ENCODE peak calls at places on chromosomes 11 and 22, in ten cellular contexts. One of them, this sample, is unnamed.

GRCh38 chr22:46063861-46064235 is 86.5 kb upstream of the PPARA start:
- DNase-seq in mesendoderm: no peak
- DNase-seq in HAP-1: no peak
- DNase-seq in fibroblast of the aortic adventitia: no peak
- DNase-seq in endodermal cell: peak
- DNase-seq in effector memory CD4-positive, alpha-beta T cell: no peak
- DNase-seq in uterus: peak
- DNase-seq in WERI-Rb-1: no peak
- DNase-seq in adrenal gland: no peak
- DNase-seq in neural progenitor cell: no peak
- DNase-seq in this sample: no peak

GRCh38 chr11:99320769-99321290 is 300.1 kb downstream of the CNTN5 start:
- DNase-seq in uterus: no peak
- DNase-seq in endodermal cell: no peak
- DNase-seq in adrenal gland: no peak
- DNase-seq in HAP-1: no peak
- DNase-seq in neural progenitor cell: no peak
- DNase-seq in WERI-Rb-1: no peak
- DNase-seq in fibroblast of the aortic adventitia: no peak
- DNase-seq in effector memory CD4-positive, alpha-beta T cell: no peak
- DNase-seq in mesendoderm: no peak
- DNase-seq in this sample: no peak

GRCh38 chr22:46586123-46586519 is 34.1 kb upstream of the GRAMD4 start:
- DNase-seq in effector memory CD4-positive, alpha-beta T cell: no peak
- DNase-seq in adrenal gland: no peak
- DNase-seq in WERI-Rb-1: no peak
- DNase-seq in neural progenitor cell: peak
- DNase-seq in mesendoderm: no peak
- DNase-seq in HAP-1: no peak
- DNase-seq in fibroblast of the aortic adventitia: no peak
- DNase-seq in endodermal cell: peak
- DNase-seq in uterus: no peak
- DNase-seq in this sample: no peak

GRCh38 chr22:37160037-37160436 is 10.3 kb upstream of the IL2RB start:
- DNase-seq in uterus: no peak
- DNase-seq in fibroblast of the aortic adventitia: no peak
- DNase-seq in WERI-Rb-1: peak
- DNase-seq in effector memory CD4-positive, alpha-beta T cell: no peak
- DNase-seq in mesendoderm: peak
- DNase-seq in endodermal cell: peak
- DNase-seq in adrenal gland: no peak
- DNase-seq in HAP-1: no peak
- DNase-seq in neural progenitor cell: peak
- DNase-seq in this sample: no peak

GRCh38 chr22:46069518-46070214 is 80.7 kb upstream of the PPARA start:
- DNase-seq in endodermal cell: no peak
- DNase-seq in adrenal gland: peak
- DNase-seq in fibroblast of the aortic adventitia: peak
- DNase-seq in WERI-Rb-1: no peak
- DNase-seq in neural progenitor cell: no peak
- DNase-seq in HAP-1: peak
- DNase-seq in effector memory CD4-positive, alpha-beta T cell: no peak
- DNase-seq in uterus: peak
- DNase-seq in mesendoderm: no peak
- DNase-seq in this sample: peak

GRCh38 chr11:18633256-18634139 is 644 bp downstream of the SPTY2D1 start:
- DNase-seq in fibroblast of the aortic adventitia: peak
- DNase-seq in uterus: no peak
- DNase-seq in mesendoderm: peak
- DNase-seq in endodermal cell: peak
- DNase-seq in adrenal gland: no peak
- DNase-seq in neural progenitor cell: no peak
- DNase-seq in HAP-1: peak
- DNase-seq in WERI-Rb-1: no peak
- DNase-seq in effector memory CD4-positive, alpha-beta T cell: no peak
- DNase-seq in this sample: peak

GRCh38 chr11:126817523-126818450 is 182.8 kb downstream of the KIRREL3 start:
- DNase-seq in neural progenitor cell: no peak
- DNase-seq in endodermal cell: no peak
- DNase-seq in HAP-1: no peak
- DNase-seq in uterus: no peak
- DNase-seq in adrenal gland: no peak
- DNase-seq in effector memory CD4-positive, alpha-beta T cell: no peak
- DNase-seq in fibroblast of the aortic adventitia: no peak
- DNase-seq in mesendoderm: no peak
- DNase-seq in WERI-Rb-1: peak
- DNase-seq in this sample: no peak

GRCh38 chr11:69310934-69311766 is 17.2 kb downstream of the MYEOV start:
- DNase-seq in WERI-Rb-1: no peak
- DNase-seq in neural progenitor cell: no peak
- DNase-seq in fibroblast of the aortic adventitia: no peak
- DNase-seq in endodermal cell: no peak
- DNase-seq in adrenal gland: no peak
- DNase-seq in effector memory CD4-positive, alpha-beta T cell: no peak
- DNase-seq in HAP-1: no peak
- DNase-seq in mesendoderm: no peak
- DNase-seq in uterus: no peak
- DNase-seq in this sample: no peak

DNA sequence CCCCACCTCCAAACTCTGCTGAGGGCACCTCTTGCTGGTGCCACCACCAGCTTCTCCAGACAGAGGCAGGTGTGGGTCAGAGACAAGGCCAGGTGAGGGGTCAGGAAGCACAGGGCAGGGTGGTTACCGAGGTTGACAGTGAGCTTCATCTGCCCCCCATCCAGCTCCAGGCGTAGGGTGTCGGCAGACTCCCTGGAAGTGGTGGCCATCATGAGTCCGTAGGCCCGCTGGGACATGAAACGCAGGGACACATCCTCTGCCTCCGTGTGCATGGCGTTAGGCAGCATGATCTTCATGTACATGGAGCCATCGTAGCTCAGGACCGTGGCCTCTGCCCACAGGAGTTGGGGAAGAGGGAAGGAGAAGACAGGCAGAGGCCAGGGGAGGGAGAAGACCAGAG is 62.8 kb downstream of the NRXN2 start:
- DNase-seq in endodermal cell: no peak
- DNase-seq in uterus: no peak
- DNase-seq in WERI-Rb-1: no peak
- DNase-seq in fibroblast of the aortic adventitia: no peak
- DNase-seq in adrenal gland: no peak
- DNase-seq in mesendoderm: no peak
- DNase-seq in neural progenitor cell: no peak
- DNase-seq in effector memory CD4-positive, alpha-beta T cell: no peak
- DNase-seq in HAP-1: no peak
- DNase-seq in this sample: no peak
- H3K4me3 ChIP-seq in endodermal cell: no peak
- H3K4me3 ChIP-seq in uterus: no peak
- H3K4me3 ChIP-seq in WERI-Rb-1: no peak
- H3K4me3 ChIP-seq in fibroblast of the aortic adventitia: peak
- H3K4me3 ChIP-seq in adrenal gland: no peak
- H3K4me3 ChIP-seq in mesendoderm: no peak
- H3K4me3 ChIP-seq in neural progenitor cell: no peak
- H3K4me3 ChIP-seq in effector memory CD4-positive, alpha-beta T cell: no peak
- H3K4me3 ChIP-seq in HAP-1: no peak
- H3K4me3 ChIP-seq in this sample: no peak

GRCh38 chr11:128891912-128892398 is 799 bp downstream of the KCNJ5 start:
- DNase-seq in endodermal cell: peak
- DNase-seq in mesendoderm: no peak
- DNase-seq in fibroblast of the aortic adventitia: no peak
- DNase-seq in uterus: no peak
- DNase-seq in neural progenitor cell: peak
- DNase-seq in WERI-Rb-1: no peak
- DNase-seq in adrenal gland: no peak
- DNase-seq in effector memory CD4-positive, alpha-beta T cell: no peak
- DNase-seq in HAP-1: no peak
- DNase-seq in this sample: no peak

GRCh38 chr11:128890543-128891409 is at the start of gene KCNJ5:
- DNase-seq in effector memory CD4-positive, alpha-beta T cell: no peak
- DNase-seq in adrenal gland: peak
- DNase-seq in uterus: peak
- DNase-seq in mesendoderm: no peak
- DNase-seq in endodermal cell: peak
- DNase-seq in neural progenitor cell: peak
- DNase-seq in WERI-Rb-1: no peak
- DNase-seq in fibroblast of the aortic adventitia: peak
- DNase-seq in HAP-1: peak
- DNase-seq in this sample: no peak

GRCh38 chr11:128889657-128890213 is 1.4 kb upstream of the KCNJ5 start:
- DNase-seq in fibroblast of the aortic adventitia: no peak
- DNase-seq in adrenal gland: no peak
- DNase-seq in mesendoderm: no peak
- DNase-seq in effector memory CD4-positive, alpha-beta T cell: no peak
- DNase-seq in endodermal cell: peak
- DNase-seq in HAP-1: peak
- DNase-seq in neural progenitor cell: peak
- DNase-seq in WERI-Rb-1: peak
- DNase-seq in uterus: no peak
- DNase-seq in this sample: no peak

GRCh38 chr11:128891410-128891861 is 280 bp downstream of the KCNJ5 start:
- DNase-seq in neural progenitor cell: no peak
- DNase-seq in fibroblast of the aortic adventitia: no peak
- DNase-seq in WERI-Rb-1: no peak
- DNase-seq in adrenal gland: no peak
- DNase-seq in endodermal cell: peak
- DNase-seq in HAP-1: no peak
- DNase-seq in mesendoderm: no peak
- DNase-seq in uterus: no peak
- DNase-seq in effector memory CD4-positive, alpha-beta T cell: no peak
- DNase-seq in this sample: no peak

GRCh38 chr11:128890216-128890542 is 977 bp upstream of the KCNJ5 start:
- DNase-seq in HAP-1: no peak
- DNase-seq in fibroblast of the aortic adventitia: no peak
- DNase-seq in neural progenitor cell: no peak
- DNase-seq in adrenal gland: no peak
- DNase-seq in WERI-Rb-1: no peak
- DNase-seq in uterus: no peak
- DNase-seq in mesendoderm: no peak
- DNase-seq in effector memory CD4-positive, alpha-beta T cell: no peak
- DNase-seq in endodermal cell: no peak
- DNase-seq in this sample: no peak
- H3K4me3 ChIP-seq in HAP-1: peak
- H3K4me3 ChIP-seq in fibroblast of the aortic adventitia: peak
- H3K4me3 ChIP-seq in neural progenitor cell: peak
- H3K4me3 ChIP-seq in adrenal gland: no peak
- H3K4me3 ChIP-seq in WERI-Rb-1: peak
- H3K4me3 ChIP-seq in uterus: peak
- H3K4me3 ChIP-seq in mesendoderm: no peak
- H3K4me3 ChIP-seq in effector memory CD4-positive, alpha-beta T cell: peak
- H3K4me3 ChIP-seq in endodermal cell: peak
- H3K4me3 ChIP-seq in this sample: no peak

GRCh38 chr11:45303316-45303715 is 17.2 kb upstream of the SYT13 start:
- DNase-seq in WERI-Rb-1: no peak
- DNase-seq in endodermal cell: no peak
- DNase-seq in fibroblast of the aortic adventitia: no peak
- DNase-seq in mesendoderm: no peak
- DNase-seq in HAP-1: no peak
- DNase-seq in neural progenitor cell: no peak
- DNase-seq in effector memory CD4-positive, alpha-beta T cell: no peak
- DNase-seq in uterus: no peak
- DNase-seq in adrenal gland: no peak
- DNase-seq in this sample: no peak

GRCh38 chr11:45304111-45304991 is 18.2 kb upstream of the SYT13 start:
- DNase-seq in endodermal cell: no peak
- DNase-seq in neural progenitor cell: no peak
- DNase-seq in WERI-Rb-1: no peak
- DNase-seq in mesendoderm: no peak
- DNase-seq in fibroblast of the aortic adventitia: no peak
- DNase-seq in effector memory CD4-positive, alpha-beta T cell: no peak
- DNase-seq in HAP-1: no peak
- DNase-seq in adrenal gland: no peak
- DNase-seq in uterus: no peak
- DNase-seq in this sample: no peak

GRCh38 chr11:45298718-45299117 is 12.6 kb upstream of the SYT13 start:
- DNase-seq in fibroblast of the aortic adventitia: no peak
- DNase-seq in endodermal cell: peak
- DNase-seq in effector memory CD4-positive, alpha-beta T cell: no peak
- DNase-seq in uterus: no peak
- DNase-seq in mesendoderm: peak
- DNase-seq in HAP-1: peak
- DNase-seq in adrenal gland: no peak
- DNase-seq in WERI-Rb-1: no peak
- DNase-seq in neural progenitor cell: peak
- DNase-seq in this sample: peak

GRCh38 chr11:45301537-45302246 is 15.6 kb upstream of the SYT13 start:
- DNase-seq in effector memory CD4-positive, alpha-beta T cell: no peak
- DNase-seq in WERI-Rb-1: no peak
- DNase-seq in uterus: no peak
- DNase-seq in mesendoderm: no peak
- DNase-seq in HAP-1: no peak
- DNase-seq in endodermal cell: no peak
- DNase-seq in fibroblast of the aortic adventitia: no peak
- DNase-seq in adrenal gland: no peak
- DNase-seq in neural progenitor cell: no peak
- DNase-seq in this sample: no peak

DNA sequence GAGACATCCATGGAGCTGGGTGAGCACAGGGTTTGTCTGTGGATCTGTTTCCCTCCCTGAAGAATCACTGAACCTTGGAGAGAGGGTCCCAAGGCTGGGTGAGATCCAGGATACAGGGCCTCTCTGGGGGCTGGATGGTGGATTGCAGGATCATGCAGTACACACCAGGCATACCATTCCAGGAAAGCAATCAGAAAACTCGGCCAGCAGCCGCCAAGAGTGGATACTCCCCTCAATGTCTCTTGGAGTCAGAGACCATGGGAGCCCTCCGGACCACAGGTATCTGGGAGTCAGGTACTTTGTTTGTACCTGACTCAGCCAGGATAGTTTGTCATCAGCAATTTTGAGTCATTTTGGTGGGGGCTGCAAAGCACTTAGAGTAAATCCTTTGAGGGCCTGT is 14.6 kb upstream of the SYT13 start:
- DNase-seq in neural progenitor cell: no peak
- DNase-seq in WERI-Rb-1: no peak
- DNase-seq in uterus: no peak
- DNase-seq in effector memory CD4-positive, alpha-beta T cell: no peak
- DNase-seq in adrenal gland: no peak
- DNase-seq in fibroblast of the aortic adventitia: no peak
- DNase-seq in HAP-1: no peak
- DNase-seq in endodermal cell: no peak
- DNase-seq in mesendoderm: no peak
- DNase-seq in this sample: no peak
- H3K4me3 ChIP-seq in neural progenitor cell: no peak
- H3K4me3 ChIP-seq in WERI-Rb-1: no peak
- H3K4me3 ChIP-seq in uterus: no peak
- H3K4me3 ChIP-seq in effector memory CD4-positive, alpha-beta T cell: no peak
- H3K4me3 ChIP-seq in adrenal gland: no peak
- H3K4me3 ChIP-seq in fibroblast of the aortic adventitia: no peak
- H3K4me3 ChIP-seq in HAP-1: no peak
- H3K4me3 ChIP-seq in endodermal cell: no peak
- H3K4me3 ChIP-seq in mesendoderm: no peak
- H3K4me3 ChIP-seq in this sample: no peak

GRCh38 chr11:75572744-75573143 is 10.7 kb downstream of the SERPINH1 start:
- DNase-seq in uterus: no peak
- DNase-seq in endodermal cell: no peak
- DNase-seq in HAP-1: no peak
- DNase-seq in fibroblast of the aortic adventitia: no peak
- DNase-seq in adrenal gland: no peak
- DNase-seq in WERI-Rb-1: no peak
- DNase-seq in mesendoderm: no peak
- DNase-seq in effector memory CD4-positive, alpha-beta T cell: no peak
- DNase-seq in neural progenitor cell: no peak
- DNase-seq in this sample: no peak

GRCh38 chr11:75568616-75569219 is 6.7 kb downstream of the SERPINH1 start:
- DNase-seq in HAP-1: no peak
- DNase-seq in neural progenitor cell: no peak
- DNase-seq in endodermal cell: no peak
- DNase-seq in WERI-Rb-1: no peak
- DNase-seq in mesendoderm: no peak
- DNase-seq in effector memory CD4-positive, alpha-beta T cell: no peak
- DNase-seq in adrenal gland: no peak
- DNase-seq in uterus: no peak
- DNase-seq in fibroblast of the aortic adventitia: no peak
- DNase-seq in this sample: no peak

GRCh38 chr11:75570559-75571139 is 8.6 kb downstream of the SERPINH1 start:
- DNase-seq in WERI-Rb-1: no peak
- DNase-seq in neural progenitor cell: no peak
- DNase-seq in endodermal cell: no peak
- DNase-seq in uterus: no peak
- DNase-seq in HAP-1: no peak
- DNase-seq in mesendoderm: no peak
- DNase-seq in fibroblast of the aortic adventitia: no peak
- DNase-seq in effector memory CD4-positive, alpha-beta T cell: no peak
- DNase-seq in adrenal gland: no peak
- DNase-seq in this sample: no peak

GRCh38 chr11:75574698-75575265 is 12.7 kb downstream of the SERPINH1 start:
- DNase-seq in fibroblast of the aortic adventitia: no peak
- DNase-seq in mesendoderm: peak
- DNase-seq in endodermal cell: peak
- DNase-seq in HAP-1: no peak
- DNase-seq in effector memory CD4-positive, alpha-beta T cell: no peak
- DNase-seq in WERI-Rb-1: no peak
- DNase-seq in uterus: no peak
- DNase-seq in adrenal gland: no peak
- DNase-seq in neural progenitor cell: no peak
- DNase-seq in this sample: no peak

DNA sequence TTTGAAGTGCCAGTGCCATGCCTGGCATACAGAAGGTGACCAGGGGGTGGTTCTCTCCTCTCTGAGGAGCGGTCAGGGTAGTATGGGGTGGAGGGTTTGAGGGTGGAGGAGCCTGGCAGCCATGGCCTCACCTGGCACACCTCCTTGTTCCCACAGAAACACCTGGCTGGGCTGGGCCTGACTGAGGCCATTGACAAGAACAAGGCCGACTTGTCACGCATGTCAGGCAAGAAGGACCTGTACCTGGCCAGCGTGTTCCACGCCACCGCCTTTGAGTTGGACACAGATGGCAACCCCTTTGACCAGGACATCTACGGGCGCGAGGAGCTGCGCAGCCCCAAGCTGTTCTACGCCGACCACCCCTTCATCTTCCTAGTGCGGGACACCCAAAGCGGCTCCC is 9.6 kb downstream of the SERPINH1 start:
- DNase-seq in fibroblast of the aortic adventitia: no peak
- DNase-seq in endodermal cell: peak
- DNase-seq in effector memory CD4-positive, alpha-beta T cell: no peak
- DNase-seq in WERI-Rb-1: no peak
- DNase-seq in mesendoderm: no peak
- DNase-seq in uterus: no peak
- DNase-seq in HAP-1: no peak
- DNase-seq in adrenal gland: no peak
- DNase-seq in neural progenitor cell: no peak
- DNase-seq in this sample: no peak
- H3K4me3 ChIP-seq in fibroblast of the aortic adventitia: no peak
- H3K4me3 ChIP-seq in endodermal cell: no peak
- H3K4me3 ChIP-seq in effector memory CD4-positive, alpha-beta T cell: no peak
- H3K4me3 ChIP-seq in WERI-Rb-1: no peak
- H3K4me3 ChIP-seq in mesendoderm: no peak
- H3K4me3 ChIP-seq in uterus: no peak
- H3K4me3 ChIP-seq in HAP-1: no peak
- H3K4me3 ChIP-seq in adrenal gland: no peak
- H3K4me3 ChIP-seq in neural progenitor cell: no peak
- H3K4me3 ChIP-seq in this sample: no peak